ENCODE peak calls at places on chromosomes 3 and 15, in ten cellular contexts. One of them, this sample, is unnamed.

GRCh38 chr3:81732642-81733041 is 28.8 kb downstream of the GBE1 start:
- DNase-seq in AG09309: no peak
- DNase-seq in GM12878: no peak
- DNase-seq in astrocyte: no peak
- DNase-seq in epithelial cell of proximal tubule: no peak
- DNase-seq in esophagus squamous epithelium: no peak
- DNase-seq in HFF-Myc: no peak
- DNase-seq in choroid plexus epithelial cell: no peak
- DNase-seq in cardiac muscle cell: no peak
- DNase-seq in upper lobe of right lung: no peak
- DNase-seq in this sample: no peak

GRCh38 chr3:42165211-42165610 is 74.1 kb downstream of the TRAK1 start:
- DNase-seq in esophagus squamous epithelium: no peak
- DNase-seq in cardiac muscle cell: no peak
- DNase-seq in upper lobe of right lung: no peak
- DNase-seq in astrocyte: no peak
- DNase-seq in HFF-Myc: peak
- DNase-seq in epithelial cell of proximal tubule: no peak
- DNase-seq in AG09309: no peak
- DNase-seq in choroid plexus epithelial cell: no peak
- DNase-seq in GM12878: no peak
- DNase-seq in this sample: no peak

GRCh38 chr3:85627899-85628298 is 669.1 kb downstream of the CADM2 start:
- DNase-seq in GM12878: no peak
- DNase-seq in choroid plexus epithelial cell: no peak
- DNase-seq in AG09309: no peak
- DNase-seq in upper lobe of right lung: no peak
- DNase-seq in HFF-Myc: no peak
- DNase-seq in cardiac muscle cell: no peak
- DNase-seq in epithelial cell of proximal tubule: no peak
- DNase-seq in esophagus squamous epithelium: no peak
- DNase-seq in astrocyte: no peak
- DNase-seq in this sample: no peak

GRCh38 chr3:85567074-85567676 is 608.4 kb downstream of the CADM2 start:
- DNase-seq in choroid plexus epithelial cell: peak
- DNase-seq in upper lobe of right lung: no peak
- DNase-seq in GM12878: no peak
- DNase-seq in astrocyte: no peak
- DNase-seq in esophagus squamous epithelium: no peak
- DNase-seq in AG09309: no peak
- DNase-seq in cardiac muscle cell: peak
- DNase-seq in epithelial cell of proximal tubule: no peak
- DNase-seq in HFF-Myc: no peak
- DNase-seq in this sample: peak

GRCh38 chr15:74400313-74400850 is 32.9 kb upstream of the CYP11A1 start:
- DNase-seq in HFF-Myc: no peak
- DNase-seq in epithelial cell of proximal tubule: no peak
- DNase-seq in upper lobe of right lung: no peak
- DNase-seq in AG09309: no peak
- DNase-seq in esophagus squamous epithelium: no peak
- DNase-seq in choroid plexus epithelial cell: peak
- DNase-seq in GM12878: no peak
- DNase-seq in cardiac muscle cell: no peak
- DNase-seq in astrocyte: no peak
- DNase-seq in this sample: no peak

GRCh38 chr3:181773921-181774320 is 62.2 kb downstream of the SOX2 start:
- DNase-seq in GM12878: no peak
- DNase-seq in AG09309: no peak
- DNase-seq in HFF-Myc: no peak
- DNase-seq in esophagus squamous epithelium: no peak
- DNase-seq in choroid plexus epithelial cell: no peak
- DNase-seq in upper lobe of right lung: no peak
- DNase-seq in astrocyte: no peak
- DNase-seq in epithelial cell of proximal tubule: no peak
- DNase-seq in cardiac muscle cell: no peak
- DNase-seq in this sample: no peak

GRCh38 chr15:31373970-31374369 is 47.3 kb downstream of the KLF13 start:
- DNase-seq in upper lobe of right lung: no peak
- DNase-seq in GM12878: no peak
- DNase-seq in astrocyte: no peak
- DNase-seq in cardiac muscle cell: no peak
- DNase-seq in AG09309: no peak
- DNase-seq in HFF-Myc: no peak
- DNase-seq in epithelial cell of proximal tubule: no peak
- DNase-seq in esophagus squamous epithelium: no peak
- DNase-seq in choroid plexus epithelial cell: no peak
- DNase-seq in this sample: no peak

GRCh38 chr3:141643391-141643790 is 94.7 kb upstream of the RNF7 start:
- DNase-seq in astrocyte: peak
- DNase-seq in epithelial cell of proximal tubule: peak
- DNase-seq in cardiac muscle cell: no peak
- DNase-seq in choroid plexus epithelial cell: peak
- DNase-seq in upper lobe of right lung: no peak
- DNase-seq in GM12878: no peak
- DNase-seq in esophagus squamous epithelium: no peak
- DNase-seq in HFF-Myc: no peak
- DNase-seq in AG09309: peak
- DNase-seq in this sample: no peak

GRCh38 chr3:29649815-29650547 is 369.1 kb downstream of the RBMS3 start:
- DNase-seq in cardiac muscle cell: no peak
- DNase-seq in astrocyte: peak
- DNase-seq in HFF-Myc: no peak
- DNase-seq in esophagus squamous epithelium: no peak
- DNase-seq in epithelial cell of proximal tubule: no peak
- DNase-seq in GM12878: peak
- DNase-seq in upper lobe of right lung: no peak
- DNase-seq in AG09309: no peak
- DNase-seq in choroid plexus epithelial cell: peak
- DNase-seq in this sample: peak

GRCh38 chr15:29612701-29613100 is 209.6 kb downstream of the TJP1 start:
- DNase-seq in cardiac muscle cell: no peak
- DNase-seq in upper lobe of right lung: no peak
- DNase-seq in HFF-Myc: no peak
- DNase-seq in epithelial cell of proximal tubule: no peak
- DNase-seq in GM12878: no peak
- DNase-seq in AG09309: no peak
- DNase-seq in esophagus squamous epithelium: no peak
- DNase-seq in astrocyte: peak
- DNase-seq in choroid plexus epithelial cell: peak
- DNase-seq in this sample: no peak

GRCh38 chr3:114892117-114892870 is 254.8 kb downstream of the ZBTB20 start:
- DNase-seq in upper lobe of right lung: no peak
- DNase-seq in AG09309: no peak
- DNase-seq in choroid plexus epithelial cell: no peak
- DNase-seq in esophagus squamous epithelium: no peak
- DNase-seq in cardiac muscle cell: no peak
- DNase-seq in astrocyte: no peak
- DNase-seq in GM12878: no peak
- DNase-seq in epithelial cell of proximal tubule: no peak
- DNase-seq in HFF-Myc: no peak
- DNase-seq in this sample: no peak

GRCh38 chr15:63041982-63042878 is at the start of gene TPM1:
- DNase-seq in esophagus squamous epithelium: no peak
- DNase-seq in GM12878: no peak
- DNase-seq in upper lobe of right lung: peak
- DNase-seq in astrocyte: peak
- DNase-seq in cardiac muscle cell: peak
- DNase-seq in choroid plexus epithelial cell: peak
- DNase-seq in AG09309: peak
- DNase-seq in epithelial cell of proximal tubule: no peak
- DNase-seq in HFF-Myc: no peak
- DNase-seq in this sample: no peak

GRCh38 chr3:180362081-180362480 is 239.9 kb upstream of the TTC14 start:
- DNase-seq in upper lobe of right lung: no peak
- DNase-seq in AG09309: no peak
- DNase-seq in choroid plexus epithelial cell: no peak
- DNase-seq in HFF-Myc: no peak
- DNase-seq in cardiac muscle cell: no peak
- DNase-seq in GM12878: no peak
- DNase-seq in astrocyte: no peak
- DNase-seq in epithelial cell of proximal tubule: no peak
- DNase-seq in esophagus squamous epithelium: no peak
- DNase-seq in this sample: no peak

GRCh38 chr3:39178553-39178952 is 13.8 kb downstream of the XIRP1 start:
- DNase-seq in astrocyte: peak
- DNase-seq in upper lobe of right lung: no peak
- DNase-seq in epithelial cell of proximal tubule: no peak
- DNase-seq in HFF-Myc: no peak
- DNase-seq in choroid plexus epithelial cell: peak
- DNase-seq in esophagus squamous epithelium: no peak
- DNase-seq in cardiac muscle cell: no peak
- DNase-seq in GM12878: no peak
- DNase-seq in AG09309: no peak
- DNase-seq in this sample: no peak
- H3K4me3 ChIP-seq in astrocyte: peak
- H3K4me3 ChIP-seq in upper lobe of right lung: peak
- H3K4me3 ChIP-seq in epithelial cell of proximal tubule: peak
- H3K4me3 ChIP-seq in HFF-Myc: peak
- H3K4me3 ChIP-seq in choroid plexus epithelial cell: no peak
- H3K4me3 ChIP-seq in esophagus squamous epithelium: peak
- H3K4me3 ChIP-seq in cardiac muscle cell: peak
- H3K4me3 ChIP-seq in GM12878: peak
- H3K4me3 ChIP-seq in AG09309: no peak
- H3K4me3 ChIP-seq in this sample: peak

DNA sequence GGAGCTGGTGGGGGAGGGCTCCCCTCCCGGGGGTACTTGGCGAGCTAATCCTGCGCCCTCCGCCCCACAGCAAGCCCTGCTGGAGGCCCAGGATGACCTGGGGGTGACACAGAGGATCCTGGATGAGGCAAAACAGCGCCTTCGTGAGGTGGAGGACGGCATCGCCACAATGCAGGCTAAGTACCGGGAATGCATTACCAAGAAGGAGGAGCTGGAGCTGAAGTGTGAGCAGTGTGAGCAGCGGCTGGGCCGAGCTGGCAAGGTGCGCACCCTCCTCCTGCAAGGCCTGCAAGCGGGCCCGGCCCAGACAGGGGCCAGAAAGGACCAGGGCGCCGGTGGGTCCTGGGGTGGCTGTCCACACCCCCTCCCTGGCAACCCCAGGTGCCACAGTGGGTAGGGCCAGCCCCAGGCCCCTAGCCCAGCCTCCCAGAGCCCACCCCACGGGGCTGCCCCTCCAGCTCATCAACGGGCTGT is 56.5 kb downstream of the SEMA3G start:
- DNase-seq in cardiac muscle cell: no peak
- DNase-seq in upper lobe of right lung: no peak
- DNase-seq in HFF-Myc: no peak
- DNase-seq in choroid plexus epithelial cell: no peak
- DNase-seq in epithelial cell of proximal tubule: no peak
- DNase-seq in astrocyte: no peak
- DNase-seq in esophagus squamous epithelium: no peak
- DNase-seq in AG09309: no peak
- DNase-seq in GM12878: no peak
- DNase-seq in this sample: no peak
- TF ChIP-seq CTCF in cardiac muscle cell: no peak
- TF ChIP-seq CTCF in upper lobe of right lung: no peak
- TF ChIP-seq CTCF in HFF-Myc: no peak
- TF ChIP-seq CTCF in choroid plexus epithelial cell: no peak
- TF ChIP-seq CTCF in epithelial cell of proximal tubule: no peak
- TF ChIP-seq CTCF in astrocyte: no peak
- TF ChIP-seq CTCF in esophagus squamous epithelium: no peak
- TF ChIP-seq CTCF in AG09309: no peak
- TF ChIP-seq CTCF in GM12878: no peak
- TF ChIP-seq CTCF in this sample: no peak

DNA sequence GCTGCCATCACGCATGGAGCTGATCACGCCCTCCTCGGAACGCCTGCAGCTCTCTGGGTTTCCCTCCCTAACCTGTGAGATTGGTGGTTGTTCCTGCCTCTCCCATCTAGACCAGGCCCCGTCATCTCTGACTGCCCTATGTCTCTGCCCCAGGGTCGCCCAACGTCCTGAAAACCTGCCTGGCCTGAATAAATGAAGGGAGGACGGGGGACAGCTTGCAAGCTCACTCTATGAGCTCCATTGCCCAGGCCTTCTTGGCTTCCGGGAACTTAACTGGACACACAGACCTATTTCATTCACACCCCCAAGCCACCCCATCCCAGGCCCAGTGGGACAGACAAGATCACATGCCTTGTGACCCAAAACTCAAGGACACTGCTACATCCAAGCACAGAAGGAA is 274.2 kb downstream of the XXYLT1 start:
- DNase-seq in upper lobe of right lung: peak
- DNase-seq in epithelial cell of proximal tubule: no peak
- DNase-seq in HFF-Myc: no peak
- DNase-seq in GM12878: no peak
- DNase-seq in esophagus squamous epithelium: no peak
- DNase-seq in astrocyte: no peak
- DNase-seq in cardiac muscle cell: no peak
- DNase-seq in AG09309: no peak
- DNase-seq in choroid plexus epithelial cell: no peak
- DNase-seq in this sample: no peak
- H3K4me3 ChIP-seq in upper lobe of right lung: no peak
- H3K4me3 ChIP-seq in epithelial cell of proximal tubule: no peak
- H3K4me3 ChIP-seq in HFF-Myc: no peak
- H3K4me3 ChIP-seq in GM12878: no peak
- H3K4me3 ChIP-seq in esophagus squamous epithelium: no peak
- H3K4me3 ChIP-seq in astrocyte: no peak
- H3K4me3 ChIP-seq in cardiac muscle cell: no peak
- H3K4me3 ChIP-seq in AG09309: no peak
- H3K4me3 ChIP-seq in choroid plexus epithelial cell: no peak
- H3K4me3 ChIP-seq in this sample: no peak

GRCh38 chr3:154307363-154307762 is 16.9 kb downstream of the DHX36 start:
- DNase-seq in cardiac muscle cell: no peak
- DNase-seq in choroid plexus epithelial cell: no peak
- DNase-seq in epithelial cell of proximal tubule: no peak
- DNase-seq in esophagus squamous epithelium: no peak
- DNase-seq in GM12878: no peak
- DNase-seq in AG09309: no peak
- DNase-seq in HFF-Myc: no peak
- DNase-seq in astrocyte: peak
- DNase-seq in upper lobe of right lung: no peak
- DNase-seq in this sample: no peak

GRCh38 chr3:154304936-154305335 is 19.4 kb downstream of the DHX36 start:
- DNase-seq in HFF-Myc: no peak
- DNase-seq in GM12878: no peak
- DNase-seq in upper lobe of right lung: no peak
- DNase-seq in astrocyte: no peak
- DNase-seq in choroid plexus epithelial cell: no peak
- DNase-seq in epithelial cell of proximal tubule: no peak
- DNase-seq in AG09309: no peak
- DNase-seq in esophagus squamous epithelium: no peak
- DNase-seq in cardiac muscle cell: no peak
- DNase-seq in this sample: no peak

GRCh38 chr3:154304116-154304786 is 20.0 kb downstream of the DHX36 start:
- DNase-seq in astrocyte: peak
- DNase-seq in cardiac muscle cell: no peak
- DNase-seq in choroid plexus epithelial cell: peak
- DNase-seq in esophagus squamous epithelium: no peak
- DNase-seq in AG09309: peak
- DNase-seq in GM12878: no peak
- DNase-seq in HFF-Myc: no peak
- DNase-seq in epithelial cell of proximal tubule: no peak
- DNase-seq in upper lobe of right lung: no peak
- DNase-seq in this sample: no peak

DNA sequence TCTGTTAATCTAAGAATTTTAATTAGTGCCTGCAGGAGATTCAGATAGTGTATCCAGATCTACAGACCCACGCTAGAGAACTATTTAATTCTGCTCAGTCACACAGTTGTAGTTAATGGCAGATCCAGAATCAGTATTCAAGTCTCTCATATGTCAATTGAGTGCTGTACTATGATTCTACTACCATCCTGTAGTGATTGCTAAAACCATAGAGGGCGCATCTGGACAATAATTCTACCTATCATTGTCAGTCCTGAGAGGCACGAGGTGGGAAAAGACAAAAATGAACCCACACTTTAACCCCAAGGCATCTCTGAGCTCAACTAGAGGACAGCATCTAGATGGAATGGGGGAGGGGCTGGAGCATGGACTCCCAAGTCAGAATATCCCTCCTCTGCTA is 22.7 kb downstream of the DHX36 start:
- DNase-seq in HFF-Myc: no peak
- DNase-seq in upper lobe of right lung: no peak
- DNase-seq in AG09309: no peak
- DNase-seq in esophagus squamous epithelium: no peak
- DNase-seq in GM12878: no peak
- DNase-seq in epithelial cell of proximal tubule: no peak
- DNase-seq in cardiac muscle cell: no peak
- DNase-seq in choroid plexus epithelial cell: peak
- DNase-seq in astrocyte: no peak
- DNase-seq in this sample: no peak
- TF ChIP-seq CTCF in HFF-Myc: no peak
- TF ChIP-seq CTCF in upper lobe of right lung: no peak
- TF ChIP-seq CTCF in AG09309: no peak
- TF ChIP-seq CTCF in esophagus squamous epithelium: no peak
- TF ChIP-seq CTCF in GM12878: no peak
- TF ChIP-seq CTCF in epithelial cell of proximal tubule: peak
- TF ChIP-seq CTCF in cardiac muscle cell: no peak
- TF ChIP-seq CTCF in choroid plexus epithelial cell: peak
- TF ChIP-seq CTCF in astrocyte: no peak
- TF ChIP-seq CTCF in this sample: no peak

This sample was measured in GM12865.